ENCODE peak calls at places on chromosomes 12 and 14, in five cellular contexts. One of them, this sample, is unnamed.

GRCh38 chr12:3431685-3432084 is 59.3 kb upstream of the PRMT8 start:
- DNase-seq in B cell: no peak
- DNase-seq in astrocyte: no peak
- DNase-seq in sigmoid colon: no peak
- DNase-seq in heart right ventricle: no peak
- DNase-seq in this sample: no peak

GRCh38 chr14:68794130-68794855 is 1.4 kb upstream of the ZFP36L1 start:
- DNase-seq in B cell: peak; percentile 68
- DNase-seq in astrocyte: peak; percentile 93
- DNase-seq in sigmoid colon: peak; percentile 97
- DNase-seq in heart right ventricle: peak; percentile 91
- DNase-seq in this sample: peak; percentile 95

GRCh38 chr14:50231475-50232275 is at the start of gene SOS2:
- DNase-seq in B cell: peak; percentile 93
- DNase-seq in astrocyte: peak; percentile 68
- DNase-seq in sigmoid colon: peak; percentile 94
- DNase-seq in heart right ventricle: peak; percentile 86
- DNase-seq in this sample: peak; percentile 95

GRCh38 chr12:3398196-3398789 is 92.7 kb upstream of the PRMT8 start:
- DNase-seq in B cell: no peak
- DNase-seq in astrocyte: no peak
- DNase-seq in sigmoid colon: no peak
- DNase-seq in heart right ventricle: no peak
- DNase-seq in this sample: no peak

GRCh38 chr14:101125313-101125712 is 221.8 kb upstream of the RTL1 start:
- DNase-seq in B cell: no peak
- DNase-seq in astrocyte: no peak
- DNase-seq in sigmoid colon: peak; percentile 22
- DNase-seq in heart right ventricle: no peak
- DNase-seq in this sample: no peak

GRCh38 chr12:72236071-72236705 is 36.0 kb upstream of the TRHDE start:
- DNase-seq in B cell: no peak
- DNase-seq in astrocyte: peak; percentile 40
- DNase-seq in sigmoid colon: no peak
- DNase-seq in heart right ventricle: no peak
- DNase-seq in this sample: no peak

GRCh38 chr14:97575677-97576076 is 778.5 kb downstream of the VRK1 start:
- DNase-seq in B cell: no peak
- DNase-seq in astrocyte: no peak
- DNase-seq in sigmoid colon: no peak
- DNase-seq in heart right ventricle: no peak
- DNase-seq in this sample: no peak

GRCh38 chr12:90951418-90952110 is 3.4 kb downstream of the CCER1 start:
- DNase-seq in B cell: no peak
- DNase-seq in astrocyte: no peak
- DNase-seq in sigmoid colon: no peak
- DNase-seq in heart right ventricle: no peak
- DNase-seq in this sample: no peak

GRCh38 chr12:120119395-120119973 is 2.9 kb upstream of the RAB35 start:
- DNase-seq in B cell: no peak
- DNase-seq in astrocyte: no peak
- DNase-seq in sigmoid colon: no peak
- DNase-seq in heart right ventricle: no peak
- DNase-seq in this sample: no peak

GRCh38 chr14:102232348-102232625 is 72.7 kb downstream of the MOK start:
- DNase-seq in B cell: no peak
- DNase-seq in astrocyte: no peak
- DNase-seq in sigmoid colon: peak; percentile 41
- DNase-seq in heart right ventricle: no peak
- DNase-seq in this sample: no peak
- TF ChIP-seq CTCF in B cell: no peak
- TF ChIP-seq CTCF in astrocyte: no peak
- TF ChIP-seq CTCF in sigmoid colon: no peak
- TF ChIP-seq CTCF in heart right ventricle: no peak
- TF ChIP-seq CTCF in this sample: no peak

DNA sequence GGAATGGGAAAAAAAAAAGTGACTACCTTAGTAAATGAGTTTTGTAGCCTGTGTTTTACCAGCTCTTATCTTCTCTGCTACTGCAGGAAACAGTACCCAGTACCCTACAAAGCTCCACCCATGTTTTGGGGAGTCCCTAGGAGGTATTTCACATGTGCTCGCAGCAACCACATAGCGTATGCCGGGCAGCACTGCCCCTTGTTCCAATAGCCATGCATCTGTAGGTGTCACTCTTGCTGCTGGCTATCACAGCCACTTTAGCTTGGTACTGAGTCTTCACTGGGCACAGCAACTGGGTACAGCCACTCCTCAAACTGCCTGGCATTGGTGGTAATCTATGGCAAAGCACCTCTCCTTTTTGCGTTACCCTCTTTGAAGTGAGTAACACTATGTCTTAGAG is 2.0 kb upstream of the MDM1 start:
- DNase-seq in B cell: no peak
- DNase-seq in astrocyte: no peak
- DNase-seq in sigmoid colon: no peak
- DNase-seq in heart right ventricle: no peak
- DNase-seq in this sample: no peak
- TF ChIP-seq CTCF in B cell: no peak
- TF ChIP-seq CTCF in astrocyte: no peak
- TF ChIP-seq CTCF in sigmoid colon: no peak
- TF ChIP-seq CTCF in heart right ventricle: no peak
- TF ChIP-seq CTCF in this sample: no peak

GRCh38 chr14:74794947-74795346 is 31.8 kb downstream of the YLPM1 start:
- DNase-seq in B cell: no peak
- DNase-seq in astrocyte: no peak
- DNase-seq in sigmoid colon: no peak
- DNase-seq in heart right ventricle: no peak
- DNase-seq in this sample: no peak

GRCh38 chr14:74792249-74793039 is 29.3 kb downstream of the YLPM1 start:
- DNase-seq in B cell: no peak
- DNase-seq in astrocyte: peak; percentile 14
- DNase-seq in sigmoid colon: no peak
- DNase-seq in heart right ventricle: no peak
- DNase-seq in this sample: no peak

GRCh38 chr14:74793506-74794155 is 30.5 kb downstream of the YLPM1 start:
- DNase-seq in B cell: no peak
- DNase-seq in astrocyte: no peak
- DNase-seq in sigmoid colon: no peak
- DNase-seq in heart right ventricle: no peak
- DNase-seq in this sample: no peak
- TF ChIP-seq CTCF in B cell: no peak
- TF ChIP-seq CTCF in astrocyte: peak; percentile 12
- TF ChIP-seq CTCF in sigmoid colon: no peak
- TF ChIP-seq CTCF in heart right ventricle: peak; percentile 23
- TF ChIP-seq CTCF in this sample: peak; percentile 37

GRCh38 chr12:57216014-57216891 is at the start of gene NXPH4:
- DNase-seq in B cell: peak; percentile 93
- DNase-seq in astrocyte: no peak
- DNase-seq in sigmoid colon: no peak
- DNase-seq in heart right ventricle: no peak
- DNase-seq in this sample: no peak
- TF ChIP-seq CTCF in B cell: no peak
- TF ChIP-seq CTCF in astrocyte: no peak
- TF ChIP-seq CTCF in sigmoid colon: no peak
- TF ChIP-seq CTCF in heart right ventricle: no peak
- TF ChIP-seq CTCF in this sample: no peak

GRCh38 chr12:115752913-115753726 is 524.4 kb downstream of the MED13L start:
- DNase-seq in B cell: no peak
- DNase-seq in astrocyte: peak; percentile 50
- DNase-seq in sigmoid colon: no peak
- DNase-seq in heart right ventricle: peak; percentile 59
- DNase-seq in this sample: no peak
- TF ChIP-seq CTCF in B cell: peak; percentile 37
- TF ChIP-seq CTCF in astrocyte: peak; percentile 64
- TF ChIP-seq CTCF in sigmoid colon: peak; percentile 65
- TF ChIP-seq CTCF in heart right ventricle: peak; percentile 69
- TF ChIP-seq CTCF in this sample: peak; percentile 64

This sample was measured in upper lobe of right lung.